ENCODE peak calls at places on chromosomes 1 and 21, in seven cellular contexts. M is IMR-90, W is endodermal cell, T is lower lobe of right lung, F is fibroblast of lung, E is psoas muscle, A is kidney epithelial cell. N is an unnamed sample.

GRCh38 chr1:35079003-35079930 is at the start of gene ZMYM1:
- DNase-seq in M (peak), W (peak), T (peak), F (peak), E (peak), A (peak), N (no peak)

GRCh38 chr1:24865168-24865567 is 64.9 kb downstream of the RUNX3 start:
- DNase-seq in M (no peak), W (no peak), T (no peak), F (no peak), E (no peak), A (no peak), N (no peak)

GRCh38 chr1:3799976-3800685 is 3.8 kb upstream of the LRRC47 start:
- DNase-seq in M (no peak), W (no peak), T (peak), F (no peak), E (no peak), A (no peak), N (no peak)

GRCh38 chr21:37508341-37508740 is 141.8 kb downstream of the DYRK1A start:
- DNase-seq in M (no peak), W (no peak), T (no peak), F (no peak), E (no peak), A (no peak), N (no peak)

GRCh38 chr1:58968360-58968952 is 184.6 kb upstream of the JUN start:
- DNase-seq in M (peak), W (no peak), T (peak), F (peak), E (peak), A (peak), N (no peak)

GRCh38 chr1:44532567-44532944 is 127.5 kb downstream of the RNF220 start:
- DNase-seq in M (no peak), W (peak), T (no peak), F (no peak), E (no peak), A (no peak), N (no peak)

GRCh38 chr1:24562625-24563024 is 6.7 kb downstream of the NCMAP start:
- DNase-seq in M (no peak), W (no peak), T (no peak), F (no peak), E (no peak), A (peak), N (no peak)

GRCh38 chr1:39214021-39214713 is 9.7 kb downstream of the MACF1 start:
- DNase-seq in M (no peak), W (peak), T (peak), F (no peak), E (no peak), A (no peak), N (no peak)

GRCh38 chr1:206797534-206798383 is 25.5 kb upstream of the IL10 start:
- DNase-seq in M (no peak), W (peak), T (no peak), F (no peak), E (no peak), A (no peak), N (no peak)

GRCh38 chr1:94408104-94408503 is 10.1 kb upstream of the ABCD3 start:
- DNase-seq in M (no peak), W (no peak), T (no peak), F (no peak), E (no peak), A (no peak), N (no peak)

GRCh38 chr1:96387785-96388184 is 333.8 kb upstream of the PTBP2 start:
- DNase-seq in M (no peak), W (no peak), T (no peak), F (no peak), E (no peak), A (no peak), N (no peak)

GRCh38 chr1:16212251-16212961 is at the start of gene ARHGEF19:
- DNase-seq in M (no peak), W (peak), T (peak), F (no peak), E (no peak), A (no peak), N (no peak)

GRCh38 chr1:51973587-51974474 is 16.7 kb downstream of the RAB3B start:
- DNase-seq in M (peak), W (no peak), T (no peak), F (peak), E (no peak), A (no peak), N (no peak)

GRCh38 chr1:6225651-6226050 is 10.1 kb downstream of the ICMT start:
- DNase-seq in M (no peak), W (no peak), T (no peak), F (no peak), E (no peak), A (no peak), N (no peak)

GRCh38 chr1:6224733-6225132 is 11.0 kb downstream of the ICMT start:
- DNase-seq in M (no peak), W (no peak), T (no peak), F (no peak), E (no peak), A (no peak), N (no peak)

GRCh38 chr1:6222644-6223043 is 13.1 kb downstream of the ICMT start:
- DNase-seq in M (peak), W (no peak), T (no peak), F (peak), E (peak), A (no peak), N (no peak)

GRCh38 chr1:6221210-6221784 is 14.5 kb downstream of the ICMT start:
- DNase-seq in M (no peak), W (no peak), T (no peak), F (no peak), E (no peak), A (no peak), N (no peak)

DNA sequence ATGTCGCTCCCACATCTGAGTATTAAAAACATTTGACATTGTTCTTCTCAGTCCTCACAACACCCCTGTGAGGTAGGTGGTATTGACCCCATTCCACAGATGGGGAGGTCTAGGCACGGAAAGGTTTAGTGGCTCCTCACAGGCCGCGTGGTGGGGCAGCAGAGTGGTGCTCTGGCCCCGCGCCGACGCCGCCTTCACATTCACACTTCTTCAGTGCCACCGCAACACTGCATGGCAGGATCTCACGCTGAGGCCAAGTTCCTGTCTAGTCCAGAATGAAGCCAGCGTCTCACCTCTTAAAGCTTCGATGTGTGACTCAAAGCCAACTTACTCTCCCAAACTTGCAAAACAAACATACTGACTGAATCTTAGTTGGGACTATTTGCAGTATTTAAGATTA is 12.1 kb downstream of the ICMT start:
- DNase-seq in M (no peak), W (no peak), T (no peak), F (no peak), E (no peak), A (no peak), N (no peak)
- TF ChIP-seq CTCF in M (no peak), W (no peak), T (no peak), F (no peak), E (no peak), A (no peak), N (no peak)

GRCh38 chr1:76137746-76138145 is 63.2 kb downstream of the ST6GALNAC3 start:
- DNase-seq in M (no peak), W (no peak), T (no peak), F (peak), E (no peak), A (no peak), N (no peak)

GRCh38 chr1:76141898-76142297 is 67.4 kb downstream of the ST6GALNAC3 start:
- DNase-seq in M (no peak), W (peak), T (no peak), F (no peak), E (no peak), A (no peak), N (no peak)

GRCh38 chr1:76142771-76143540 is 68.4 kb downstream of the ST6GALNAC3 start:
- DNase-seq in M (no peak), W (no peak), T (no peak), F (peak), E (no peak), A (no peak), N (no peak)

GRCh38 chr1:76138217-76138616 is 63.7 kb downstream of the ST6GALNAC3 start:
- DNase-seq in M (no peak), W (no peak), T (no peak), F (no peak), E (no peak), A (no peak), N (no peak)

DNA sequence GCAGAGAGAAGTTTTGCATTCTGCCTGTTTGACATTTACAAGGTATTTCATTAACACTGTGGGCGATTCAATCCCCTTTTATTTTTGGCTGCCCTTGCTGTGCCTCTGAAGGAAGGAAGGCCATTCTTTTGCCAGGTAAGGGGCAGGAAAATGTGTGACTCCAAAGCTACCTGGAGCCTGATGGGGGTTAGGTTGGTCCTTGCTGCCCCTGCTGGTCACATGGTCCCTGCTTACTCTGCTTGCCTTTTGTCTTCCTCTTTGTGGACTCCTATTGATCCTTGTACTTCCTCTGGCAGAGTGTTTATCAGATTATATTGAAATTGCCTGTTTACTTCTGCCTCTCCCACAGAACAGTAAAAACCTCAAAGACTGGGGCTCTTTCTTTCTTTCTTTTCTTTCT is 65.7 kb downstream of the ST6GALNAC3 start:
- DNase-seq in M (no peak), W (peak), T (no peak), F (no peak), E (no peak), A (no peak), N (no peak)
- TF ChIP-seq CTCF in M (no peak), W (peak), T (no peak), F (no peak), E (no peak), A (peak), N (no peak)

GRCh38 chr1:147337040-147337439 is 94.6 kb downstream of the CHD1L start:
- DNase-seq in M (no peak), W (peak), T (no peak), F (no peak), E (no peak), A (no peak), N (no peak)

GRCh38 chr1:147336290-147336689 is 93.8 kb downstream of the CHD1L start:
- DNase-seq in M (no peak), W (no peak), T (no peak), F (no peak), E (no peak), A (no peak), N (no peak)

GRCh38 chr1:147338571-147338970 is 96.1 kb downstream of the CHD1L start:
- DNase-seq in M (no peak), W (no peak), T (no peak), F (no peak), E (no peak), A (no peak), N (no peak)

GRCh38 chr1:147341246-147341645 is 98.8 kb downstream of the CHD1L start:
- DNase-seq in M (no peak), W (no peak), T (no peak), F (no peak), E (no peak), A (no peak), N (no peak)
- TF ChIP-seq CTCF in M (no peak), W (no peak), T (no peak), F (no peak), E (no peak), A (no peak), N (no peak)

GRCh38 chr21:18801468-18801867 is 397.9 kb upstream of the TMPRSS15 start:
- DNase-seq in M (no peak), W (no peak), T (no peak), F (no peak), E (no peak), A (no peak), N (no peak)
- TF ChIP-seq CTCF in M (no peak), W (peak), T (no peak), F (no peak), E (no peak), A (peak), N (no peak)

GRCh38 chr1:10510520-10511493 is 36.1 kb downstream of the PEX14 start:
- DNase-seq in M (peak), W (peak), T (no peak), F (peak), E (peak), A (peak), N (peak)

GRCh38 chr1:10514490-10515235 is 39.9 kb downstream of the PEX14 start:
- DNase-seq in M (peak), W (no peak), T (no peak), F (peak), E (no peak), A (no peak), N (no peak)

GRCh38 chr1:10515627-10516026 is 40.9 kb downstream of the PEX14 start:
- DNase-seq in M (no peak), W (no peak), T (no peak), F (no peak), E (no peak), A (no peak), N (no peak)

GRCh38 chr1:10511494-10511885 is 36.7 kb downstream of the PEX14 start:
- DNase-seq in M (no peak), W (peak), T (no peak), F (no peak), E (no peak), A (no peak), N (no peak)

DNA sequence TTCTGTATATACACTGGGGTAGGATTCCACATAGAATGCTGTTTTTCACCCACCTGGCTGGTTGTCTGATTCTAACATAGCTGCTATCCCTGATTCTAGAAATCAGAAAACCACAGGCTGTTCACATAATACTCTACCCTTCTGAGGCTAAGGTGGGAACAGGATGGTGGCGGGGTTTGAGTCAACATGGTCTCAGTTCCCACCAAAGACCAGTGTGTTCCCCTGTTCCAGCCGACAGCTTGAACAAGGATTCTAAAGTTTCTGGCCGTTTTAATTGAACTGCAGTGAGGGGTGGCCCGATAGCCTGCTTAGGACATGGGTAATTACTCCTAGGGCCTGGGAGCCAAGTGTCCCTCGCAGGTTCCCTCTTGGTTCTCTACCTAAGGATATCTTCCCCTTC is 38.4 kb downstream of the PEX14 start:
- DNase-seq in M (no peak), W (no peak), T (no peak), F (no peak), E (no peak), A (no peak), N (no peak)
- TF ChIP-seq CTCF in M (no peak), W (no peak), T (no peak), F (no peak), E (no peak), A (no peak), N (no peak)

GRCh38 chr1:75257424-75257823 is 123.2 kb downstream of the LHX8 start:
- DNase-seq in M (no peak), W (peak), T (no peak), F (no peak), E (no peak), A (no peak), N (no peak)

GRCh38 chr1:75264112-75264511 is 129.9 kb downstream of the LHX8 start:
- DNase-seq in M (no peak), W (no peak), T (no peak), F (no peak), E (no peak), A (no peak), N (no peak)

GRCh38 chr1:75258351-75258750 is 124.2 kb downstream of the LHX8 start:
- DNase-seq in M (no peak), W (no peak), T (no peak), F (no peak), E (no peak), A (no peak), N (no peak)
- TF ChIP-seq CTCF in M (no peak), W (no peak), T (no peak), F (no peak), E (no peak), A (no peak), N (no peak)

N was measured in AG04449.